ENCODE peak calls at places on chromosome 17, in four cellular contexts. D is aorta; B is heart left ventricle; R is naive thymus-derived CD4-positive, alpha-beta T cell. G is an unnamed sample.

GRCh38 chr17:45296003-45296832 is 20.6 kb downstream of the MAP3K14 start:
- DNase-seq in D (peak; percentile 73), B (no peak), R (no peak), G (peak; percentile 58)

GRCh38 chr17:9644910-9645751 is at the start of gene USP43:
- DNase-seq in B (no peak), R (no peak), D (no peak), G (peak; percentile 49)

GRCh38 chr17:17823433-17824118 is 13.2 kb downstream of the SREBF1 start:
- DNase-seq in R (peak; percentile 81), D (peak; percentile 92), B (peak; percentile 87), G (peak; percentile 87)

GRCh38 chr17:42002175-42002791 is 15.0 kb downstream of the DNAJC7 start:
- DNase-seq in R (no peak), B (no peak), D (no peak), G (no peak)

GRCh38 chr17:17181666-17182600 is 24.2 kb downstream of the PLD6 start:
- DNase-seq in B (no peak), R (peak; percentile 57), D (no peak), G (no peak)

GRCh38 chr17:7654832-7655540 is 4.3 kb downstream of the ATP1B2 start:
- DNase-seq in R (no peak), B (no peak), D (no peak), G (no peak)

GRCh38 chr17:78908426-78908825 is 5.4 kb upstream of the CEP295NL start:
- DNase-seq in B (no peak), R (no peak), D (no peak), G (no peak)

GRCh38 chr17:15513058-15513858 is 45.8 kb upstream of the CDRT4 start:
- DNase-seq in B (no peak), R (no peak), D (no peak), G (no peak)

GRCh38 chr17:82696916-82697807 is 1.3 kb downstream of the RAB40B start:
- DNase-seq in R (peak; percentile 25), D (no peak), B (no peak), G (no peak)

GRCh38 chr17:82697808-82698064 is 762 bp downstream of the RAB40B start:
- DNase-seq in R (no peak), D (no peak), B (no peak), G (no peak)

GRCh38 chr17:82698065-82698973 is at the start of gene RAB40B:
- DNase-seq in D (peak; percentile 99), R (peak; percentile 99), B (peak; percentile 100), G (peak; percentile 100)

GRCh38 chr17:82698974-82699442 is 510 bp upstream of the RAB40B start:
- DNase-seq in R (no peak), B (no peak), D (no peak), G (no peak)

DNA sequence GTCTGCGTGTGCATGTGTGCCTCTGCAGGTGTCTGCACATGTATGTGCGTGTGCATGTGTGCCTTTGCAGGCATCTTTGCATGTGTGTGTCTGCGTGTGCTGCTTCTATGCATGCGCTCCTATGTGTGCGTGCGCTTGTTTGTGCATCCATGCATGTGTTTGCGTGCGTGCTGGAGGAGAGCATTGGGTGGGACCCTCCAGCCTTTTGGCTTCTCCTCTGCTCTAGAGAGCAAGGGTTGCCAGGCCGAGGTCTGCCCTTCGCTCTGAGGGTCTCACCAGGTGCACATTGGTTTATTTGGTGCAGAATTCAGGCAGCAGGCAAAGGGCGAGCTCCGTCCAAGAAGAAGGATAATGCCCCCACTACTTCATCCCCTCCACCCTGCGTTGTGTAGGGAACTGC is 1.1 kb upstream of the RAB40B start:
- DNase-seq in B (no peak), D (no peak), R (no peak), G (peak; percentile 27)
- H3K4me3 ChIP-seq in B (peak overlapping the region; percentile 70), D (no peak overlapping the region), R (peak overlapping the region; percentile 83), G (no peak overlapping the region)

DNA sequence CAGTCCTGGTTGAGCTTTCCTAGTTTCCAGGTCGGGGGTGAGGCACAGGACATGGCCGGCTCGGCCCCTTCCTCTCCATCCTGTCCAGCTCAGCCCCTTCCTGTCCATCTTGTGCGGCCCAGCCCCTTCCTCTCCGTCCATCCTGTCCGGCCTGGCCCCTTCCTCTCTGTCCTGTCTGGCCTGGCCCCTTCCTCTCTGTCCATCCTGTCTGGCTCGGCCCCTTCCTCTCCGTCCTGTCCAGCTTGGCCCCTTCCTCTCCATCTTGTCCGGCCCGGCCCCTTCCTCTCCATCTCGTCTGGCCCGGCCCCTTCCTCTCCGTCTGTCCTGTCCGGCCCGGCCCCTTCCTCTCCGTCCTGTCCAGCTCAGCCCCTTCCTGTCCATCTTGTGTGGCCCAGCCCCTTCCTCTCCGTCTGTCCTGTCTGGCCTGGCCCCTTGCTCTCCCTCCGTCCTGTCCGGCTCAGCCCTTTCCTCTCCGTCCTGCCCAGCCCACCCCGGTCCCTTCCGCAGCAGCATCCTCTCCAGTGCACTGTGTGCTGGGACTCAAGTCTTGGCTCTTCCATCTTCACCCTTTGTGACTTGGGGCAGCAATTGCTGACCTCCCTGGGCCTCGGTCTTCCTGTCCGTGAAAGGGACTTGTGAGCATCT is 5.5 kb upstream of the ZNF750 start:
- DNase-seq in R (no peak), B (peak; percentile 84), D (peak; percentile 77), G (peak; percentile 87)
- H3K4me3 ChIP-seq in R (no peak overlapping the region), B (peak overlapping the region; percentile 42), D (no peak overlapping the region), G (no peak overlapping the region)

GRCh38 chr17:4394208-4395110 is 28.0 kb upstream of the UBE2G1 start:
- DNase-seq in R (no peak), D (no peak), B (no peak), G (no peak)
- H3K4me3 ChIP-seq in R (no peak overlapping the region), D (no peak overlapping the region), B (no peak overlapping the region), G (no peak overlapping the region)

GRCh38 chr17:65231662-65232335 is 94.6 kb downstream of the RGS9 start:
- DNase-seq in D (no peak), B (peak; percentile 19), R (no peak), G (peak; percentile 34)
- H3K4me3 ChIP-seq in D (no peak overlapping the region), B (no peak overlapping the region), R (no peak overlapping the region), G (no peak overlapping the region)

DNA sequence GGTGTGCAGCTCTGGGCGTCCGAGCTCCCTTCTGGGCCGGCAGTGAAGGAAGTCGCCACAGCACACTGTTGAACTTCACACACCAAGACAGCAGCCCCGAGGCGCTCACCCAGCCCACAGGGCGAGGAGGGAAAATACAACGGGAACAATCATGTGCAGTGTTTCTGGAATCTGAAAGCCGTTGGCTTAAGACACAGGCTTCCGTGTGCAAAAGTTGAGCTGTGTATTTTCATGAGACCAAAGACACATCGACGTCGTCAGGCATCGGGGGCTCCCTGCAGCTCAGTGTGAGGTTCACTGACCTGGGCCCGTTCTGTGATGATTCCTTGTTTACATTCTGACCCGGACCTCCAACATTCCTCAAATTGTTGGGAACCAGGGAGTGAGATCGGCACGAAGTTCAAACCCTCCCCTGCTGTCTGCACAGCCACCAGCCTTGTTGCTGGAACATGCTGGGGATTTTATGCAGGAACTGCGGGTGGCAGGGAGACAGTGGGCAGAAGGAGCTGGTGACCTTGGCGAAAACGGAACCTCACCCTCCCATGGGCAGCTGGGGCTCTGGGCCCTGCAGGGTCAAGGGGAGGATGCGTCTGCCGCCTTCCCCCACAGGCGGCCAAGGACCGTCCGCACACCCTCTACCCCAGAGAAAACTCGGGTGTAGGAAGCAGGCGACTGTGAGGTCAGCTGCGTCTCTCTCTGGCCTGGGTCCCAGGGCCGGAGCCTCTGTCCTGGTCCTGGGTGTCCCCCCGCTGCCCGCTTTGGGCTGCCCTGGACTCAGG is 72.2 kb downstream of the METRNL start:
- DNase-seq in R (no peak), B (no peak), D (peak; percentile 68), G (peak; percentile 67)
- H3K4me3 ChIP-seq in R (no peak overlapping the region), B (no peak overlapping the region), D (no peak overlapping the region), G (no peak overlapping the region)

GRCh38 chr17:1870592-1870991 is 40.8 kb downstream of the RPA1 start:
- DNase-seq in B (no peak), R (peak; percentile 76), D (no peak), G (no peak)

GRCh38 chr17:1872254-1872653 is 42.4 kb downstream of the RPA1 start:
- DNase-seq in B (no peak), D (no peak), R (no peak), G (no peak)

GRCh38 chr17:1872976-1873375 is 43.2 kb downstream of the RPA1 start:
- DNase-seq in R (no peak), B (no peak), D (no peak), G (no peak)

GRCh38 chr17:1873418-1873817 is 43.6 kb downstream of the RPA1 start:
- DNase-seq in D (no peak), B (no peak), R (peak; percentile 36), G (no peak)

DNA sequence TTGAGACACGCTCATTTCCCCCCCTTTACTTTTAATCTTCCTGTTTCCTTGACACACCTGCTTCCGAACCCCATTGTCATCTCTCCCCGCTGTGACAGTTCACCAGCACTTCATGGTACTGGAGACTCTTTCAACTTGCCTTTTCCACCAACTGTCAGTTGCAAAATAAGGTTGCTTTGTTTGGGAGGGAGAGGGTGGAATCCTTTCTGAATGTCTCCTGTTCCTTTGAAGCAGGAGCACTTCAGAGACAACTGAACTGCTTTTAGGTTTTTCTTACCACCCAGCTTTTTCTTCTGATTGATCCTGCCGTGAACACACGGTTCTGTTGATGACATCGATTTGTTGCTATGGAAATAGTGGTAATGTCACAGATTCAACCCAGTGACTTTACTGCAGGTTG is 41.9 kb downstream of the RPA1 start:
- DNase-seq in B (no peak), D (no peak), R (peak; percentile 87), G (no peak)
- H3K4me3 ChIP-seq in B (no peak overlapping the region), D (no peak overlapping the region), R (peak overlapping the region; percentile 11), G (no peak overlapping the region)

GRCh38 chr17:489758-490329 is 137.2 kb upstream of the RPH3AL start:
- DNase-seq in B (peak; percentile 58), R (peak; percentile 64), D (peak; percentile 76), G (peak; percentile 76)
- H3K4me3 ChIP-seq in B (peak overlapping the region; percentile 66), R (peak overlapping the region; percentile 77), D (peak overlapping the region; percentile 59), G (peak overlapping the region; percentile 67)

GRCh38 chr17:83198366-83199341 is 119.2 kb downstream of the METRNL start:
- DNase-seq in R (no peak), D (peak; percentile 73), B (no peak), G (peak; percentile 13)

GRCh38 chr17:83200746-83201145 is 121.3 kb downstream of the METRNL start:
- DNase-seq in D (peak; percentile 80), B (no peak), R (no peak), G (peak; percentile 20)

GRCh38 chr17:83201206-83202001 is 122.0 kb downstream of the METRNL start:
- DNase-seq in B (no peak), R (no peak), D (peak; percentile 27), G (no peak)

GRCh38 chr17:83199500-83200201 is 120.2 kb downstream of the METRNL start:
- DNase-seq in R (no peak), D (peak; percentile 82), B (no peak), G (peak; percentile 80)

DNA sequence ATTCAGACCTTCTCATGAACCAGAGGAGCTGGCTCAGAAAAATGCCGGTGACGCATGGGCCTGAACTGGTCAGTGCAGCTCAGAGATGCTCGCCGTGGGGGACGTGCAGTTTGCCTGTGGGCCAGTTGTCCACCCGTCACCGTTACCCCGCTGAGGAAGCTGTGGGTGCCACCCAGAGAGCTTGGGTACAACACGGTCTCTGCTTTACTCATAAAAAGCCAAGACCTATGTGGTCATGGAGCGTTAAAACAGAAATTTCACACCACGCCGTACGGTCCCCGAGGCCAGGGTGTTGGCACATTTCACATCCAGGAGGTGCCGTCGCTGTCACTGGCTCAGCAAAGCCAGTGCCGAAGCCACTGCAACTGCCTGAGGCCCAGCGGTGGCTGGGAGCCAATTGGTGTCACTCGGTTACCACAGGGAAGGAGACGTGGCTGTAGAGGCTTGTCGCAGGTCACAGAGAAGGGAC is 120.9 kb downstream of the METRNL start:
- DNase-seq in R (no peak), B (peak; percentile 62), D (peak; percentile 92), G (peak; percentile 86)
- H3K4me3 ChIP-seq in R (peak overlapping the region; percentile 45), B (no peak overlapping the region), D (no peak overlapping the region), G (no peak overlapping the region)

G was measured in right cardiac atrium.